ENCODE peak calls at places on chromosomes 5 and 9, in nine cellular contexts. One of them, this sample, is unnamed.

GRCh38 chr5:876398-877365 is 15.9 kb downstream of the BRD9 start:
- DNase-seq in AG09319: no peak
- DNase-seq in GM12864: no peak
- DNase-seq in BE2C: no peak
- DNase-seq in GM13976: no peak
- DNase-seq in RWPE1: no peak
- DNase-seq in fibroblast of lung: no peak
- DNase-seq in astrocyte of the spinal cord: no peak
- DNase-seq in AG09309: no peak
- DNase-seq in this sample: no peak

GRCh38 chr9:69874301-69875060 is 53.9 kb downstream of the CFAP95 start:
- DNase-seq in AG09309: peak
- DNase-seq in astrocyte of the spinal cord: peak
- DNase-seq in BE2C: peak
- DNase-seq in GM13976: no peak
- DNase-seq in fibroblast of lung: no peak
- DNase-seq in GM12864: no peak
- DNase-seq in AG09319: no peak
- DNase-seq in RWPE1: no peak
- DNase-seq in this sample: peak

GRCh38 chr5:150286820-150287219 is 2.8 kb downstream of the CAMK2A start:
- DNase-seq in AG09309: no peak
- DNase-seq in GM12864: no peak
- DNase-seq in astrocyte of the spinal cord: no peak
- DNase-seq in fibroblast of lung: no peak
- DNase-seq in GM13976: no peak
- DNase-seq in AG09319: no peak
- DNase-seq in BE2C: peak
- DNase-seq in RWPE1: no peak
- DNase-seq in this sample: no peak

GRCh38 chr9:121830441-121831140 is 179.2 kb downstream of the DAB2IP start:
- DNase-seq in RWPE1: no peak
- DNase-seq in astrocyte of the spinal cord: peak
- DNase-seq in fibroblast of lung: no peak
- DNase-seq in AG09319: no peak
- DNase-seq in GM13976: no peak
- DNase-seq in BE2C: no peak
- DNase-seq in GM12864: no peak
- DNase-seq in AG09309: no peak
- DNase-seq in this sample: no peak

GRCh38 chr5:111058064-111058463 is 13.4 kb upstream of the TSLP start:
- DNase-seq in AG09309: no peak
- DNase-seq in AG09319: no peak
- DNase-seq in fibroblast of lung: no peak
- DNase-seq in GM13976: no peak
- DNase-seq in BE2C: no peak
- DNase-seq in RWPE1: no peak
- DNase-seq in GM12864: no peak
- DNase-seq in astrocyte of the spinal cord: no peak
- DNase-seq in this sample: no peak

GRCh38 chr5:120841830-120842229 is 377.7 kb downstream of the PRR16 start:
- DNase-seq in fibroblast of lung: no peak
- DNase-seq in GM12864: no peak
- DNase-seq in AG09309: no peak
- DNase-seq in AG09319: no peak
- DNase-seq in GM13976: no peak
- DNase-seq in astrocyte of the spinal cord: no peak
- DNase-seq in RWPE1: no peak
- DNase-seq in BE2C: no peak
- DNase-seq in this sample: no peak

GRCh38 chr5:458547-459353 is 15.8 kb downstream of the EXOC3 start:
- DNase-seq in astrocyte of the spinal cord: no peak
- DNase-seq in GM12864: no peak
- DNase-seq in BE2C: no peak
- DNase-seq in AG09309: no peak
- DNase-seq in fibroblast of lung: no peak
- DNase-seq in GM13976: peak
- DNase-seq in RWPE1: peak
- DNase-seq in AG09319: peak
- DNase-seq in this sample: peak

GRCh38 chr9:133459476-133460404 is at the start of gene CACFD1:
- DNase-seq in astrocyte of the spinal cord: peak
- DNase-seq in GM13976: peak
- DNase-seq in GM12864: peak
- DNase-seq in AG09319: peak
- DNase-seq in RWPE1: peak
- DNase-seq in BE2C: peak
- DNase-seq in fibroblast of lung: peak
- DNase-seq in AG09309: peak
- DNase-seq in this sample: peak

GRCh38 chr9:71675857-71676165 is 92.5 kb downstream of the CEMIP2 start:
- DNase-seq in GM12864: no peak
- DNase-seq in BE2C: no peak
- DNase-seq in astrocyte of the spinal cord: no peak
- DNase-seq in fibroblast of lung: no peak
- DNase-seq in AG09309: no peak
- DNase-seq in RWPE1: no peak
- DNase-seq in GM13976: no peak
- DNase-seq in AG09319: no peak
- DNase-seq in this sample: no peak

GRCh38 chr5:57302164-57302563 is 128.3 kb downstream of the GPBP1 start:
- DNase-seq in GM13976: no peak
- DNase-seq in RWPE1: peak
- DNase-seq in fibroblast of lung: peak
- DNase-seq in AG09319: no peak
- DNase-seq in astrocyte of the spinal cord: peak
- DNase-seq in BE2C: no peak
- DNase-seq in GM12864: no peak
- DNase-seq in AG09309: no peak
- DNase-seq in this sample: no peak

GRCh38 chr5:73218552-73219171 is 45.7 kb downstream of the TMEM174 start:
- DNase-seq in GM13976: no peak
- DNase-seq in RWPE1: peak
- DNase-seq in GM12864: no peak
- DNase-seq in AG09319: no peak
- DNase-seq in BE2C: no peak
- DNase-seq in astrocyte of the spinal cord: peak
- DNase-seq in AG09309: no peak
- DNase-seq in fibroblast of lung: peak
- DNase-seq in this sample: no peak

GRCh38 chr9:113199683-113200329 is 21.3 kb downstream of the FKBP15 start:
- DNase-seq in GM13976: no peak
- DNase-seq in RWPE1: no peak
- DNase-seq in astrocyte of the spinal cord: no peak
- DNase-seq in fibroblast of lung: no peak
- DNase-seq in AG09319: no peak
- DNase-seq in AG09309: no peak
- DNase-seq in BE2C: no peak
- DNase-seq in GM12864: no peak
- DNase-seq in this sample: no peak

GRCh38 chr9:14846871-14847311 is 63.3 kb downstream of the FREM1 start:
- DNase-seq in BE2C: peak
- DNase-seq in GM12864: peak
- DNase-seq in fibroblast of lung: peak
- DNase-seq in AG09309: no peak
- DNase-seq in AG09319: peak
- DNase-seq in RWPE1: peak
- DNase-seq in astrocyte of the spinal cord: peak
- DNase-seq in GM13976: peak
- DNase-seq in this sample: no peak

GRCh38 chr5:73139485-73139884 is 19.1 kb downstream of the TMEM171 start:
- DNase-seq in RWPE1: no peak
- DNase-seq in AG09319: no peak
- DNase-seq in fibroblast of lung: no peak
- DNase-seq in GM13976: no peak
- DNase-seq in BE2C: no peak
- DNase-seq in astrocyte of the spinal cord: no peak
- DNase-seq in GM12864: no peak
- DNase-seq in AG09309: no peak
- DNase-seq in this sample: no peak

GRCh38 chr5:128397878-128398277 is 140.2 kb downstream of the FBN2 start:
- DNase-seq in BE2C: no peak
- DNase-seq in GM12864: no peak
- DNase-seq in GM13976: no peak
- DNase-seq in AG09309: no peak
- DNase-seq in RWPE1: no peak
- DNase-seq in fibroblast of lung: no peak
- DNase-seq in AG09319: no peak
- DNase-seq in astrocyte of the spinal cord: no peak
- DNase-seq in this sample: no peak

GRCh38 chr9:99607852-99608448 is 213.7 kb upstream of the NR4A3 start:
- DNase-seq in GM13976: no peak
- DNase-seq in GM12864: no peak
- DNase-seq in AG09319: no peak
- DNase-seq in RWPE1: no peak
- DNase-seq in BE2C: no peak
- DNase-seq in AG09309: no peak
- DNase-seq in fibroblast of lung: peak
- DNase-seq in astrocyte of the spinal cord: peak
- DNase-seq in this sample: no peak

GRCh38 chr9:127967151-127967809 is 13.5 kb downstream of the EEIG1 start:
- DNase-seq in BE2C: no peak
- DNase-seq in GM13976: no peak
- DNase-seq in RWPE1: no peak
- DNase-seq in GM12864: no peak
- DNase-seq in AG09309: no peak
- DNase-seq in astrocyte of the spinal cord: no peak
- DNase-seq in AG09319: no peak
- DNase-seq in fibroblast of lung: no peak
- DNase-seq in this sample: no peak

GRCh38 chr9:84261082-84261746 is 79.3 kb downstream of the SLC28A3 start:
- DNase-seq in AG09319: peak
- DNase-seq in RWPE1: peak
- DNase-seq in astrocyte of the spinal cord: peak
- DNase-seq in AG09309: peak
- DNase-seq in BE2C: peak
- DNase-seq in fibroblast of lung: peak
- DNase-seq in GM12864: peak
- DNase-seq in GM13976: peak
- DNase-seq in this sample: peak

GRCh38 chr5:96868603-96869371 is 7.5 kb upstream of the ERAP2 start:
- DNase-seq in fibroblast of lung: peak
- DNase-seq in GM13976: peak
- DNase-seq in BE2C: peak
- DNase-seq in RWPE1: peak
- DNase-seq in astrocyte of the spinal cord: peak
- DNase-seq in AG09309: peak
- DNase-seq in GM12864: peak
- DNase-seq in AG09319: peak
- DNase-seq in this sample: no peak

GRCh38 chr5:141100243-141100805 is at the start of gene PCDHB3:
- DNase-seq in GM13976: no peak
- DNase-seq in RWPE1: peak
- DNase-seq in fibroblast of lung: peak
- DNase-seq in GM12864: no peak
- DNase-seq in astrocyte of the spinal cord: peak
- DNase-seq in AG09319: no peak
- DNase-seq in AG09309: peak
- DNase-seq in BE2C: peak
- DNase-seq in this sample: no peak

GRCh38 chr9:106866243-106866642 is 3.3 kb downstream of the ZNF462 start:
- DNase-seq in fibroblast of lung: no peak
- DNase-seq in AG09319: no peak
- DNase-seq in AG09309: no peak
- DNase-seq in astrocyte of the spinal cord: no peak
- DNase-seq in BE2C: no peak
- DNase-seq in GM12864: no peak
- DNase-seq in RWPE1: no peak
- DNase-seq in GM13976: peak
- DNase-seq in this sample: no peak

GRCh38 chr5:172878585-172879433 is 44.8 kb downstream of the ERGIC1 start:
- DNase-seq in BE2C: no peak
- DNase-seq in astrocyte of the spinal cord: peak
- DNase-seq in RWPE1: no peak
- DNase-seq in fibroblast of lung: no peak
- DNase-seq in GM12864: no peak
- DNase-seq in AG09309: no peak
- DNase-seq in AG09319: no peak
- DNase-seq in GM13976: no peak
- DNase-seq in this sample: no peak

GRCh38 chr5:101535626-101536025 is 632.5 kb upstream of the ST8SIA4 start:
- DNase-seq in AG09309: no peak
- DNase-seq in RWPE1: no peak
- DNase-seq in astrocyte of the spinal cord: no peak
- DNase-seq in AG09319: no peak
- DNase-seq in GM12864: no peak
- DNase-seq in fibroblast of lung: peak
- DNase-seq in GM13976: no peak
- DNase-seq in BE2C: no peak
- DNase-seq in this sample: no peak

GRCh38 chr9:105425817-105426433 is 21.9 kb upstream of the FSD1L start:
- DNase-seq in GM12864: no peak
- DNase-seq in RWPE1: peak
- DNase-seq in BE2C: no peak
- DNase-seq in GM13976: peak
- DNase-seq in AG09309: no peak
- DNase-seq in astrocyte of the spinal cord: peak
- DNase-seq in AG09319: no peak
- DNase-seq in fibroblast of lung: peak
- DNase-seq in this sample: no peak
- TF ChIP-seq CTCF in GM12864: peak
- TF ChIP-seq CTCF in RWPE1: peak
- TF ChIP-seq CTCF in BE2C: peak
- TF ChIP-seq CTCF in GM13976: no peak
- TF ChIP-seq CTCF in AG09309: peak
- TF ChIP-seq CTCF in astrocyte of the spinal cord: peak
- TF ChIP-seq CTCF in AG09319: peak
- TF ChIP-seq CTCF in fibroblast of lung: peak
- TF ChIP-seq CTCF in this sample: peak

GRCh38 chr9:1100945-1101344 is 50.8 kb downstream of the DMRT2 start:
- DNase-seq in astrocyte of the spinal cord: peak
- DNase-seq in RWPE1: no peak
- DNase-seq in GM12864: no peak
- DNase-seq in AG09319: no peak
- DNase-seq in GM13976: no peak
- DNase-seq in fibroblast of lung: peak
- DNase-seq in AG09309: no peak
- DNase-seq in BE2C: no peak
- DNase-seq in this sample: no peak
- TF ChIP-seq CTCF in astrocyte of the spinal cord: peak
- TF ChIP-seq CTCF in RWPE1: peak
- TF ChIP-seq CTCF in GM12864: peak
- TF ChIP-seq CTCF in AG09319: peak
- TF ChIP-seq CTCF in GM13976: peak
- TF ChIP-seq CTCF in fibroblast of lung: peak
- TF ChIP-seq CTCF in AG09309: peak
- TF ChIP-seq CTCF in BE2C: no peak
- TF ChIP-seq CTCF in this sample: peak

GRCh38 chr9:131400627-131401026 is 6.7 kb downstream of the PRRC2B start:
- DNase-seq in BE2C: no peak
- DNase-seq in RWPE1: no peak
- DNase-seq in fibroblast of lung: no peak
- DNase-seq in AG09309: no peak
- DNase-seq in GM13976: no peak
- DNase-seq in astrocyte of the spinal cord: no peak
- DNase-seq in GM12864: no peak
- DNase-seq in AG09319: no peak
- DNase-seq in this sample: no peak
- TF ChIP-seq CTCF in BE2C: no peak
- TF ChIP-seq CTCF in RWPE1: no peak
- TF ChIP-seq CTCF in fibroblast of lung: no peak
- TF ChIP-seq CTCF in AG09309: no peak
- TF ChIP-seq CTCF in GM13976: no peak
- TF ChIP-seq CTCF in astrocyte of the spinal cord: no peak
- TF ChIP-seq CTCF in GM12864: no peak
- TF ChIP-seq CTCF in AG09319: no peak
- TF ChIP-seq CTCF in this sample: no peak

GRCh38 chr5:180494510-180495181 is 467 bp downstream of the CNOT6 start:
- DNase-seq in AG09309: no peak
- DNase-seq in GM13976: peak
- DNase-seq in RWPE1: peak
- DNase-seq in BE2C: peak
- DNase-seq in AG09319: no peak
- DNase-seq in GM12864: no peak
- DNase-seq in astrocyte of the spinal cord: peak
- DNase-seq in fibroblast of lung: peak
- DNase-seq in this sample: no peak
- TF ChIP-seq CTCF in AG09309: no peak
- TF ChIP-seq CTCF in GM13976: no peak
- TF ChIP-seq CTCF in RWPE1: no peak
- TF ChIP-seq CTCF in BE2C: no peak
- TF ChIP-seq CTCF in AG09319: no peak
- TF ChIP-seq CTCF in GM12864: no peak
- TF ChIP-seq CTCF in astrocyte of the spinal cord: no peak
- TF ChIP-seq CTCF in fibroblast of lung: no peak
- TF ChIP-seq CTCF in this sample: no peak